ENCODE peak calls at places on chromosomes 4 and X, in five cellular contexts. One of them, this sample, is unnamed.

GRCh38 chrX:71941771-71942170 is 31.1 kb downstream of the NHSL2 start:
- DNase-seq in HEK293T: no peak
- DNase-seq in left cardiac atrium: peak; percentile 66
- DNase-seq in NCI-H748 treated with DMSO at 0.1 percent for 48 hours: no peak
- DNase-seq in kidney epithelial cell: no peak
- DNase-seq in this sample: no peak

GRCh38 chr4:158170691-158171455 is 2.0 kb downstream of the GASK1B start:
- DNase-seq in HEK293T: no peak
- DNase-seq in NCI-H748 treated with DMSO at 0.1 percent for 48 hours: no peak
- DNase-seq in kidney epithelial cell: no peak
- DNase-seq in left cardiac atrium: peak; percentile 77
- DNase-seq in this sample: no peak

GRCh38 chr4:74117024-74117534 is 18.1 kb upstream of the CXCL2 start:
- DNase-seq in NCI-H748 treated with DMSO at 0.1 percent for 48 hours: no peak
- DNase-seq in HEK293T: no peak
- DNase-seq in left cardiac atrium: peak; percentile 63
- DNase-seq in kidney epithelial cell: peak; percentile 93
- DNase-seq in this sample: peak; percentile 81

GRCh38 chrX:20545538-20545937 is 278.8 kb upstream of the RPS6KA3 start:
- DNase-seq in HEK293T: no peak
- DNase-seq in NCI-H748 treated with DMSO at 0.1 percent for 48 hours: no peak
- DNase-seq in kidney epithelial cell: no peak
- DNase-seq in left cardiac atrium: no peak
- DNase-seq in this sample: peak; percentile 31

GRCh38 chr4:185682236-185682635 is 129.8 kb downstream of the SORBS2 start:
- DNase-seq in HEK293T: no peak
- DNase-seq in left cardiac atrium: no peak
- DNase-seq in NCI-H748 treated with DMSO at 0.1 percent for 48 hours: no peak
- DNase-seq in kidney epithelial cell: peak; percentile 58
- DNase-seq in this sample: peak; percentile 16

GRCh38 chr4:22959483-22959882 is 266.7 kb downstream of the GBA3 start:
- DNase-seq in left cardiac atrium: no peak
- DNase-seq in HEK293T: no peak
- DNase-seq in kidney epithelial cell: no peak
- DNase-seq in NCI-H748 treated with DMSO at 0.1 percent for 48 hours: no peak
- DNase-seq in this sample: no peak

GRCh38 chrX:17052776-17053175 is 106.3 kb downstream of the REPS2 start:
- DNase-seq in HEK293T: no peak
- DNase-seq in NCI-H748 treated with DMSO at 0.1 percent for 48 hours: no peak
- DNase-seq in kidney epithelial cell: no peak
- DNase-seq in left cardiac atrium: no peak
- DNase-seq in this sample: no peak

GRCh38 chrX:16202943-16203342 is 35.7 kb downstream of the MAGEB17 start:
- DNase-seq in left cardiac atrium: no peak
- DNase-seq in kidney epithelial cell: no peak
- DNase-seq in NCI-H748 treated with DMSO at 0.1 percent for 48 hours: no peak
- DNase-seq in HEK293T: no peak
- DNase-seq in this sample: no peak

GRCh38 chr4:58749206-58749605 is 1639.0 kb upstream of the IGFBP7 start:
- DNase-seq in HEK293T: no peak
- DNase-seq in NCI-H748 treated with DMSO at 0.1 percent for 48 hours: peak; percentile 66
- DNase-seq in kidney epithelial cell: no peak
- DNase-seq in left cardiac atrium: no peak
- DNase-seq in this sample: no peak

GRCh38 chrX:116238866-116239265 is 68.3 kb downstream of the AGTR2 start:
- DNase-seq in kidney epithelial cell: no peak
- DNase-seq in HEK293T: no peak
- DNase-seq in left cardiac atrium: no peak
- DNase-seq in NCI-H748 treated with DMSO at 0.1 percent for 48 hours: no peak
- DNase-seq in this sample: no peak

GRCh38 chr4:146495277-146495676 is 26.5 kb downstream of the SLC10A7 start:
- DNase-seq in kidney epithelial cell: no peak
- DNase-seq in HEK293T: no peak
- DNase-seq in left cardiac atrium: no peak
- DNase-seq in NCI-H748 treated with DMSO at 0.1 percent for 48 hours: no peak
- DNase-seq in this sample: no peak

GRCh38 chrX:134936542-134936941 is 54.2 kb upstream of the SMIM10 start:
- DNase-seq in left cardiac atrium: no peak
- DNase-seq in kidney epithelial cell: no peak
- DNase-seq in HEK293T: no peak
- DNase-seq in NCI-H748 treated with DMSO at 0.1 percent for 48 hours: no peak
- DNase-seq in this sample: peak; percentile 33

GRCh38 chrX:150362599-150363481 is at the start of gene MAMLD1:
- DNase-seq in kidney epithelial cell: no peak
- DNase-seq in NCI-H748 treated with DMSO at 0.1 percent for 48 hours: no peak
- DNase-seq in HEK293T: peak; percentile 44
- DNase-seq in left cardiac atrium: peak; percentile 74
- DNase-seq in this sample: peak; percentile 51

GRCh38 chrX:12947545-12948235 is 27.2 kb upstream of the TMSB4X start:
- DNase-seq in kidney epithelial cell: no peak
- DNase-seq in NCI-H748 treated with DMSO at 0.1 percent for 48 hours: peak; percentile 48
- DNase-seq in HEK293T: no peak
- DNase-seq in left cardiac atrium: no peak
- DNase-seq in this sample: no peak

GRCh38 chr4:76977731-76978350 is 28.3 kb downstream of the SEPTIN11 start:
- DNase-seq in kidney epithelial cell: no peak
- DNase-seq in HEK293T: no peak
- DNase-seq in left cardiac atrium: no peak
- DNase-seq in NCI-H748 treated with DMSO at 0.1 percent for 48 hours: no peak
- DNase-seq in this sample: no peak

GRCh38 chrX:17226736-17227135 is 148.3 kb upstream of the NHS start:
- DNase-seq in NCI-H748 treated with DMSO at 0.1 percent for 48 hours: no peak
- DNase-seq in left cardiac atrium: no peak
- DNase-seq in HEK293T: no peak
- DNase-seq in kidney epithelial cell: no peak
- DNase-seq in this sample: no peak

GRCh38 chr4:186553717-186554116 is 1.6 kb downstream of the MTNR1A start:
- DNase-seq in left cardiac atrium: no peak
- DNase-seq in NCI-H748 treated with DMSO at 0.1 percent for 48 hours: no peak
- DNase-seq in HEK293T: no peak
- DNase-seq in kidney epithelial cell: no peak
- DNase-seq in this sample: no peak

GRCh38 chr4:108031427-108032083 is 41.9 kb downstream of the HADH start:
- DNase-seq in left cardiac atrium: no peak
- DNase-seq in kidney epithelial cell: no peak
- DNase-seq in HEK293T: no peak
- DNase-seq in NCI-H748 treated with DMSO at 0.1 percent for 48 hours: no peak
- DNase-seq in this sample: no peak

GRCh38 chr4:180866933-180867643 is 1376.1 kb upstream of the TENM3 start:
- DNase-seq in left cardiac atrium: no peak
- DNase-seq in HEK293T: no peak
- DNase-seq in kidney epithelial cell: no peak
- DNase-seq in NCI-H748 treated with DMSO at 0.1 percent for 48 hours: no peak
- DNase-seq in this sample: no peak

GRCh38 chr4:14985161-14985560 is 17.1 kb upstream of the CPEB2 start:
- DNase-seq in left cardiac atrium: no peak
- DNase-seq in HEK293T: no peak
- DNase-seq in kidney epithelial cell: no peak
- DNase-seq in NCI-H748 treated with DMSO at 0.1 percent for 48 hours: no peak
- DNase-seq in this sample: no peak

GRCh38 chrX:47814853-47815252 is 21.8 kb upstream of the ZNF81 start:
- DNase-seq in NCI-H748 treated with DMSO at 0.1 percent for 48 hours: no peak
- DNase-seq in left cardiac atrium: no peak
- DNase-seq in HEK293T: no peak
- DNase-seq in kidney epithelial cell: no peak
- DNase-seq in this sample: no peak

This sample was measured in AG09309.